ENCODE peak calls at places on chromosome 12, in five cellular contexts. One of them, this sample, is unnamed.

GRCh38 chr12:49825360-49825970 is 2.7 kb downstream of the NCKAP5L start:
- DNase-seq in neuronal stem cell: no peak
- DNase-seq in H1: no peak
- DNase-seq in IMR-90: peak
- DNase-seq in mesendoderm: no peak
- DNase-seq in this sample: no peak

GRCh38 chr12:105032703-105033357 is 46.7 kb downstream of the NOPCHAP1 start:
- DNase-seq in H1: no peak
- DNase-seq in mesendoderm: no peak
- DNase-seq in IMR-90: peak
- DNase-seq in neuronal stem cell: no peak
- DNase-seq in this sample: no peak

GRCh38 chr12:46271846-46272245 is 3.0 kb upstream of the SLC38A1 start:
- DNase-seq in neuronal stem cell: no peak
- DNase-seq in IMR-90: no peak
- DNase-seq in mesendoderm: no peak
- DNase-seq in H1: no peak
- DNase-seq in this sample: no peak

GRCh38 chr12:122874081-122874480 is 21.8 kb downstream of the VPS37B start:
- DNase-seq in neuronal stem cell: no peak
- DNase-seq in H1: no peak
- DNase-seq in mesendoderm: peak
- DNase-seq in IMR-90: no peak
- DNase-seq in this sample: peak

GRCh38 chr12:6204533-6205143 is 4.4 kb downstream of the CD9 start:
- DNase-seq in IMR-90: no peak
- DNase-seq in H1: no peak
- DNase-seq in neuronal stem cell: no peak
- DNase-seq in mesendoderm: no peak
- DNase-seq in this sample: no peak

GRCh38 chr12:3313655-3314305 is 177.2 kb upstream of the PRMT8 start:
- DNase-seq in mesendoderm: peak
- DNase-seq in H1: no peak
- DNase-seq in neuronal stem cell: peak
- DNase-seq in IMR-90: peak
- DNase-seq in this sample: peak

GRCh38 chr12:1630827-1631591 is 2.0 kb downstream of the WNT5B start:
- DNase-seq in mesendoderm: peak
- DNase-seq in neuronal stem cell: no peak
- DNase-seq in IMR-90: peak
- DNase-seq in H1: peak
- DNase-seq in this sample: peak

GRCh38 chr12:93407963-93408283 is 30.2 kb downstream of the NUDT4 start:
- DNase-seq in mesendoderm: no peak
- DNase-seq in IMR-90: no peak
- DNase-seq in H1: no peak
- DNase-seq in neuronal stem cell: no peak
- DNase-seq in this sample: no peak

GRCh38 chr12:93785262-93786010 is 108.3 kb downstream of the CRADD start:
- DNase-seq in mesendoderm: peak
- DNase-seq in H1: no peak
- DNase-seq in IMR-90: peak
- DNase-seq in neuronal stem cell: peak
- DNase-seq in this sample: peak

GRCh38 chr12:11762723-11763326 is 113.4 kb downstream of the ETV6 start:
- DNase-seq in H1: no peak
- DNase-seq in neuronal stem cell: no peak
- DNase-seq in mesendoderm: no peak
- DNase-seq in IMR-90: no peak
- DNase-seq in this sample: no peak

GRCh38 chr12:52233462-52234141 is 559 bp downstream of the KRT7 start:
- DNase-seq in H1: peak
- DNase-seq in IMR-90: no peak
- DNase-seq in neuronal stem cell: no peak
- DNase-seq in mesendoderm: peak
- DNase-seq in this sample: peak

GRCh38 chr12:52234226-52234810 is 1.3 kb downstream of the KRT7 start:
- DNase-seq in neuronal stem cell: no peak
- DNase-seq in mesendoderm: no peak
- DNase-seq in IMR-90: no peak
- DNase-seq in H1: no peak
- DNase-seq in this sample: no peak

GRCh38 chr12:52236386-52237050 is 3.5 kb downstream of the KRT7 start:
- DNase-seq in H1: no peak
- DNase-seq in neuronal stem cell: no peak
- DNase-seq in mesendoderm: no peak
- DNase-seq in IMR-90: no peak
- DNase-seq in this sample: no peak

GRCh38 chr12:52235822-52236291 is 2.8 kb downstream of the KRT7 start:
- DNase-seq in IMR-90: no peak
- DNase-seq in neuronal stem cell: no peak
- DNase-seq in mesendoderm: no peak
- DNase-seq in H1: no peak
- DNase-seq in this sample: no peak

DNA sequence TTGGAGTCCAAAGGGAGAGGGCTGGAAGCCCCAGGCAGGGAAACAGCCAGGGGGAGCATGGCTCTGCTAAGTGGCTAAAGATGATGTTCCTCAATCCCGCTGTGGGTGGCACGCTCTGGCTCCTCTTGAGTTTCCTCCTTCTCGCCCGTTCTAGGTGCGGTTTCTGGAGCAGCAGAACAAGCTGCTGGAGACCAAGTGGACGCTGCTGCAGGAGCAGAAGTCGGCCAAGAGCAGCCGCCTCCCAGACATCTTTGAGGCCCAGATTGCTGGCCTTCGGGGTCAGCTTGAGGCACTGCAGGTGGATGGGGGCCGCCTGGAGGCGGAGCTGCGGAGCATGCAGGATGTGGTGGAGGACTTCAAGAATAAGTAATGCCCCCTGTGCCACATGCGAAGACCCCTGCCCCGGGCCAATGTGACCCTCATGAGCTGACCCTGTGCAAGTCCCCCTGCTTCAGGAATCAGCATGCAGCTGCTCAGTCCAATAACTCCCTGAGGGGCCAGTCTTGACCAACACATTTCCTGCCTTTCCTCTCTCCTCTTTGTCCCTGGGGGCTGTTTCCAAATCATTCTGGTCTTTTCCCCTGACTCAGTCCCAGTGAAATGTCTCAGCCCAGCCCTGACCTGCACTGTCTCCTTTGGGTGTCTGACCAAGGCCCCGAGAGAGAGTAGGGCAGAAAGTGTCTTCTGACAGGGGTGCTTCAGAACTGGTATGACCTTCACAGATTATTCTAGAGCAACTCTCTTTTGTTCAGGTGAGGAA is 2.1 kb downstream of the KRT7 start:
- DNase-seq in mesendoderm: no peak
- DNase-seq in neuronal stem cell: no peak
- DNase-seq in H1: no peak
- DNase-seq in IMR-90: no peak
- DNase-seq in this sample: no peak
- H3K18ac ChIP-seq in mesendoderm: no peak
- H3K18ac ChIP-seq in neuronal stem cell: no peak
- H3K18ac ChIP-seq in H1: no peak
- H3K18ac ChIP-seq in IMR-90: no peak
- H3K18ac ChIP-seq in this sample: no peak

GRCh38 chr12:48812389-48812788 is 5.9 kb upstream of the CACNB3 start:
- DNase-seq in neuronal stem cell: no peak
- DNase-seq in mesendoderm: no peak
- DNase-seq in H1: no peak
- DNase-seq in IMR-90: no peak
- DNase-seq in this sample: no peak

GRCh38 chr12:48813464-48814312 is 4.6 kb upstream of the CACNB3 start:
- DNase-seq in H1: peak
- DNase-seq in IMR-90: peak
- DNase-seq in mesendoderm: peak
- DNase-seq in neuronal stem cell: no peak
- DNase-seq in this sample: peak

GRCh38 chr12:48815281-48816110 is 2.8 kb upstream of the CACNB3 start:
- DNase-seq in IMR-90: peak
- DNase-seq in H1: peak
- DNase-seq in mesendoderm: peak
- DNase-seq in neuronal stem cell: peak
- DNase-seq in this sample: peak

GRCh38 chr12:48816148-48816854 is 2.0 kb upstream of the CACNB3 start:
- DNase-seq in neuronal stem cell: no peak
- DNase-seq in H1: no peak
- DNase-seq in mesendoderm: no peak
- DNase-seq in IMR-90: no peak
- DNase-seq in this sample: no peak

GRCh38 chr12:48814313-48815280 is 3.7 kb upstream of the CACNB3 start:
- DNase-seq in neuronal stem cell: peak
- DNase-seq in mesendoderm: peak
- DNase-seq in H1: peak
- DNase-seq in IMR-90: peak
- DNase-seq in this sample: peak
- H3K18ac ChIP-seq in neuronal stem cell: peak
- H3K18ac ChIP-seq in mesendoderm: peak
- H3K18ac ChIP-seq in H1: peak
- H3K18ac ChIP-seq in IMR-90: peak
- H3K18ac ChIP-seq in this sample: no peak

GRCh38 chr12:31017535-31017934 is 56.1 kb upstream of the DDX11 start:
- DNase-seq in IMR-90: no peak
- DNase-seq in mesendoderm: no peak
- DNase-seq in neuronal stem cell: no peak
- DNase-seq in H1: no peak
- DNase-seq in this sample: peak

GRCh38 chr12:31018106-31018890 is 55.4 kb upstream of the DDX11 start:
- DNase-seq in H1: no peak
- DNase-seq in neuronal stem cell: no peak
- DNase-seq in IMR-90: no peak
- DNase-seq in mesendoderm: no peak
- DNase-seq in this sample: peak

GRCh38 chr12:31011746-31012567 is 61.7 kb upstream of the DDX11 start:
- DNase-seq in neuronal stem cell: no peak
- DNase-seq in mesendoderm: no peak
- DNase-seq in H1: no peak
- DNase-seq in IMR-90: no peak
- DNase-seq in this sample: no peak

GRCh38 chr12:31016057-31016456 is 57.6 kb upstream of the DDX11 start:
- DNase-seq in mesendoderm: no peak
- DNase-seq in H1: no peak
- DNase-seq in IMR-90: no peak
- DNase-seq in neuronal stem cell: no peak
- DNase-seq in this sample: no peak

DNA sequence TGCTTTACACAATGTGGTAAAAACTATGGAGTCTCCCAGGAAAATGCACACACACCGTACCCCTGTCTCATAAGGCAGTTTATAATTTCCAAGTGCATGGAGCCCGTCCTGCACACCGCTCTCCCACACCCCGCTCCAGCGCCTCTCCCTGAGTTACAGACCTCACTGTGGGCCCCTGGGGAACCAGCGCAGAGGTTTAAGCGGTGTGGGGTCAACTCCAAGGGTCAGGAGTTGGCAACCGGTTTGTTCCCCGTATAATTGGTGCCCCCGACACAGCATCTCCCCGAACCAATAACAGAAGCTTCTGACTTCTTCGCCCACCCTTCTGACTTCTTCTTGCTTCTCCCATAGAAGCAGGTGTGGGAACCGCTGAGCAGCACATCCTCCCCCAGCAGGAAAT is 58.4 kb upstream of the DDX11 start:
- DNase-seq in H1: no peak
- DNase-seq in mesendoderm: no peak
- DNase-seq in IMR-90: no peak
- DNase-seq in neuronal stem cell: no peak
- DNase-seq in this sample: no peak
- H3K18ac ChIP-seq in H1: no peak
- H3K18ac ChIP-seq in mesendoderm: no peak
- H3K18ac ChIP-seq in IMR-90: no peak
- H3K18ac ChIP-seq in neuronal stem cell: no peak
- H3K18ac ChIP-seq in this sample: no peak

DNA sequence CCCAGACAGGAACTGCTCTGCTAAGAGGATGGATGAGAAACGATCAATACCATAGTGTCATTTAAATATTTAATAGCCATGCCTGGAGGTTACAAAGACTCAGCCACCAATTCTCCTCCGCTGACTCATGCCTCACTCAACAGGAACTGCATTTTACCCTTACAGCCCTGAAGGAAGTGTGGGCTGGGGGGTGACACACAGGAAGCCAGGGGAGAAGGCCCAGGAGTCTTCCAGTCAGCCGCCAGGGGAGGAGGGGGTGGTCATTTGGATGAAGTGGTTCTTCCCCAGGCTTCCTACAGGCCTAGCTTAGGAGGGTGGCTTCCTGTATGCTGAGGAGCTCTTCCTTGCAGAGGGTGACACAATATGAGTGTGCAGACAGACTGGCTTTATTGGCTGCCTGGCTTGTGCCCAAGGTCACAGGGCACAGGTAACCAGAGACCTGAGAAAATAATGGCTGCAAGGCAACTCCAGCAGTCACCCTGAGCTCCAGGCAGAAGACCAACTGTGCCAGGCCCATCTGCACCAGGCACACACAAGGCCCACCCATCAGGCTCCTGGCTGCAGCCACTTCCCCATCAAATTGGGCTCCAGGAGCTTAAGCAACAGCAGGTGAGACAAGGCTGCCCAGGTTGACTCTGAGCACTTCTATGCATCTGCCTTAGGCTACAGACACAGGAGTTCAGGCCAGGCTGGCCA is 30.6 kb upstream of the RPLP0 start:
- DNase-seq in H1: no peak
- DNase-seq in IMR-90: peak
- DNase-seq in mesendoderm: peak
- DNase-seq in neuronal stem cell: no peak
- DNase-seq in this sample: peak
- H3K18ac ChIP-seq in H1: peak
- H3K18ac ChIP-seq in IMR-90: peak
- H3K18ac ChIP-seq in mesendoderm: peak
- H3K18ac ChIP-seq in neuronal stem cell: peak
- H3K18ac ChIP-seq in this sample: peak

GRCh38 chr12:106074706-106075392 is 63.9 kb downstream of the NUAK1 start:
- DNase-seq in H1: no peak
- DNase-seq in mesendoderm: no peak
- DNase-seq in neuronal stem cell: peak
- DNase-seq in IMR-90: peak
- DNase-seq in this sample: no peak
- H3K18ac ChIP-seq in H1: no peak
- H3K18ac ChIP-seq in mesendoderm: no peak
- H3K18ac ChIP-seq in neuronal stem cell: peak
- H3K18ac ChIP-seq in IMR-90: peak
- H3K18ac ChIP-seq in this sample: no peak

This sample was measured in H9.